ENCODE peak calls at places on chromosomes 13 and 19, in nine cellular contexts. F is ovary, U is RWPE1, J is PC-3, I is fibroblast of lung, V is upper lobe of right lung, Y is heart right ventricle, Z is sigmoid colon, K is right lobe of liver. N is an unnamed sample.
A peak's percentile ranks its signal among the peaks of the same experiment; 100 is the strongest.

GRCh38 chr19:6457958-6458694 is 1.5 kb downstream of the SLC25A23 start:
- DNase-seq in F (peak; percentile 30), U (no peak), J (no peak), I (no peak), V (no peak), Y (no peak), Z (no peak), K (no peak), N (no peak)

GRCh38 chr13:113980489-113981064 is 6.7 kb upstream of the C13orf46 start:
- DNase-seq in F (no peak), U (no peak), J (no peak), I (no peak), V (peak; percentile 39), Y (no peak), Z (peak; percentile 59), K (no peak), N (no peak)

GRCh38 chr13:26961890-26962615 is 201.5 kb upstream of the GPR12 start:
- DNase-seq in F (no peak), U (no peak), J (no peak), I (no peak), V (peak; percentile 88), Y (no peak), Z (no peak), K (peak; percentile 84), N (no peak)

GRCh38 chr13:78603240-78603947 is at the start of gene POU4F1:
- DNase-seq in F (no peak), U (peak; percentile 69), J (no peak), I (peak; percentile 11), V (no peak), Y (no peak), Z (no peak), K (peak; percentile 33), N (no peak)

GRCh38 chr19:51687791-51688664 is 5.1 kb upstream of the SPACA6 start:
- DNase-seq in F (peak; percentile 77), U (peak; percentile 53), J (peak; percentile 62), I (peak; percentile 60), V (no peak), Y (peak; percentile 70), Z (peak; percentile 88), K (no peak), N (peak; percentile 63)

GRCh38 chr13:52779028-52779612 is 39.5 kb upstream of the CNMD start:
- DNase-seq in F (no peak), U (no peak), J (no peak), I (no peak), V (no peak), Y (no peak), Z (no peak), K (no peak), N (no peak)

GRCh38 chr13:39159971-39160370 is 121.7 kb downstream of the NHLRC3 start:
- DNase-seq in F (no peak), U (no peak), J (no peak), I (no peak), V (no peak), Y (no peak), Z (no peak), K (no peak), N (no peak)

GRCh38 chr19:49749771-49750170 is 13.3 kb downstream of the TSKS start:
- DNase-seq in F (no peak), U (no peak), J (no peak), I (peak; percentile 46), V (no peak), Y (no peak), Z (no peak), K (no peak), N (no peak)

GRCh38 chr19:19645233-19645870 is 1.9 kb upstream of the GMIP start:
- DNase-seq in F (no peak), U (no peak), J (no peak), I (no peak), V (no peak), Y (no peak), Z (no peak), K (no peak), N (no peak)

GRCh38 chr19:19642506-19643157 is 825 bp downstream of the GMIP start:
- DNase-seq in F (no peak), U (no peak), J (peak; percentile 11), I (no peak), V (no peak), Y (no peak), Z (no peak), K (no peak), N (no peak)

GRCh38 chr19:19644054-19644388 is 564 bp upstream of the GMIP start:
- DNase-seq in F (no peak), U (no peak), J (no peak), I (no peak), V (no peak), Y (no peak), Z (no peak), K (no peak), N (no peak)

GRCh38 chr19:19647037-19647835 is 3.8 kb upstream of the GMIP start:
- DNase-seq in F (no peak), U (no peak), J (no peak), I (no peak), V (no peak), Y (no peak), Z (no peak), K (no peak), N (no peak)

DNA sequence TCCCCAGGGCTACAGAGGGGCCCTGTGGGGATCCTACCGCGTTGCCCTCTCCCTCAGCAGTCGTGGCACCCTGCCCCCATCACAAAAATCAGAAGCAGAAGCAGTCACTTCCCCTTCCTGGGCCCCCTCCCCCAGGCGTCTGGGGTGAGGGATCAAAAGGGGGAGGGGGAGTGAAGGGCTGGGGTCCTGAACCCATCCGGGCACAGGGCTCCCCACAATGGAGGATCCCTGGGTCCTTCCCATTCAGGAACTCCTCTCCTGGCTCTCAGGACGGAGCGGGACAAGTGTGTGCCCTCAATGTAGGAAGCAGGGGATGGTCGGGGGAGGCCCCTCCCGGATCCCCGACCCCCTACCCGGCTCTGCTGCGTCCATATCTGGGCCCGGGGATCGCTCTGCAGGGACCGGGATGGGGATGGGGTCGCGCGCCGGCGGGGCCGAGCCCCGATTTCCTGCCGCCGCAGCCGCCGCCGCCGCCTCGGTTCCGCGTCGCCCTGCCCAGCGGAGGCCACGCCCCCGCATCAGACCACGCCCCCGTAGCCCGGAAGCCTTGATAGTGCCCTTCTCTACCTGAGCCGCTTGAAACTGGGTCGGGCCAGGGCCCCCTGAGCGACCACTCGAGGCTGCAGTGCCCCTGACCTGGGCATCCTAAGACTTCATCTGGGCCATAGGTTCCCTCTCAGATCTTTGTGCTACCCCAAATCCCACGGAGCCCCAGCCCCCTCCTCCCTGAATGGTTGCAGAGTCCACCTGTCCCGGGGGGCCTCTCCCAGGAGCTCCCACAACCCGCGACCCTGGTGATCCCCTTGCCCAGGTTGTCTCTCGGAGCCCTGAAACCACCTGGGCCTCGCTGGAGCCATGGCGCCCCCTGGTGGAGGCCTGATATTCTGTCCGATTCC is at the start of gene GMIP:
- DNase-seq in F (peak; percentile 80), U (peak; percentile 86), J (peak; percentile 68), I (peak; percentile 28), V (peak; percentile 92), Y (peak; percentile 72), Z (peak; percentile 84), K (peak; percentile 86), N (peak; percentile 40)
- TF ChIP-seq CTCF in F (peak; percentile 95), U (peak; percentile 95), J (peak; percentile 96), I (peak; percentile 84), V (peak; percentile 88), Y (peak; percentile 93), Z (peak; percentile 65), K (peak; percentile 68), N (peak; percentile 88)

GRCh38 chr13:110770678-110771077 is 57.2 kb downstream of the ING1 start:
- DNase-seq in F (no peak), U (no peak), J (no peak), I (no peak), V (no peak), Y (no peak), Z (no peak), K (no peak), N (no peak)

GRCh38 chr13:110773480-110773879 is 60.0 kb downstream of the ING1 start:
- DNase-seq in F (no peak), U (no peak), J (no peak), I (no peak), V (no peak), Y (no peak), Z (no peak), K (no peak), N (no peak)

GRCh38 chr13:110774051-110774450 is 60.6 kb downstream of the ING1 start:
- DNase-seq in F (no peak), U (no peak), J (no peak), I (no peak), V (no peak), Y (no peak), Z (no peak), K (no peak), N (no peak)

GRCh38 chr13:110771194-110771593 is 57.7 kb downstream of the ING1 start:
- DNase-seq in F (no peak), U (no peak), J (no peak), I (no peak), V (no peak), Y (no peak), Z (no peak), K (no peak), N (no peak)

DNA sequence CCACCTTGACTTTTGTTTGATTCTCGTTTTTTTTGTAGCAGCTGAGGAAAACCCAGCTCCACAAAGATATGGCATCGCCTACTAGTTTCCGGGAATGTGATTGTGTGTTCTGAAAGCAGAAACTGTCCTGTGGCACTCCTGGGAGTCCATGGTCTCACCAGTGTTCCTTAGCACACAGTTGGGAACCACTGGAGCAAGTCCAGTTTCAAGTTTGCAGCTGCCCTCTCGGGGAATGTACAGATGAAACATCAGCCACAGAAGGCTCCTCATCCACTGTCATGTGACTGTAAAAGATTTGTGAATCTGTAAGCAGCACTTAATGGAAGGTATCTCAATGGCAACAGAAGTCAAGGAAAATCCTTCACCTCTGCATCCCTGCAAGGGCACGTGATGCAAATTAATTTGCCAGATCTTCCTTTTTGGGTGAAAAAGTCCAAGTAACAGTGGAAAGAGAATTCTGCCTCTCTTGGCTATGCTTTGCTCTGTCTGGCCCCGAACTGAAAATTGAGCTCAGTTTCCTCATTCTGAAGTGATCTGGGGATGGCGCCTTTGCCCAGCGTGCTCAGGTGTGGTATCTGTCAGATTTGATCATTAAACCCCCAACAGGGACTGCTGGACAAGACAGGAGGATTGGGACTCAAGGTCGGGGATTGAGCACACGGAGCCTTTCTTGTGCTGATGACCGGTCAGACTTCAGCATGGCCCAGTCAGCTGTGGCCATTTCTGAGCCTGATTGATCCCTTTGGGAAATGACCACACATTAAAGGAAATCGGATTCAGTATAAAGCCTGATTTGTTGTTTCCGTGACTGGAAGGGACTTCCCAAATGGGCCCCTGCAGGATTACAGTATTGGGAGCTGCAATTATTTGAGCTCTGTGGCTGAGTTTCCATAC is 58.8 kb downstream of the ING1 start:
- DNase-seq in F (no peak), U (no peak), J (no peak), I (no peak), V (no peak), Y (no peak), Z (no peak), K (no peak), N (no peak)
- H3K27ac ChIP-seq in F (no peak overlapping the region), U (no peak overlapping the region), J (no peak overlapping the region), I (no peak overlapping the region), V (no peak overlapping the region), Y (no peak overlapping the region), Z (no peak overlapping the region), K (no peak overlapping the region), N (no peak overlapping the region)

DNA sequence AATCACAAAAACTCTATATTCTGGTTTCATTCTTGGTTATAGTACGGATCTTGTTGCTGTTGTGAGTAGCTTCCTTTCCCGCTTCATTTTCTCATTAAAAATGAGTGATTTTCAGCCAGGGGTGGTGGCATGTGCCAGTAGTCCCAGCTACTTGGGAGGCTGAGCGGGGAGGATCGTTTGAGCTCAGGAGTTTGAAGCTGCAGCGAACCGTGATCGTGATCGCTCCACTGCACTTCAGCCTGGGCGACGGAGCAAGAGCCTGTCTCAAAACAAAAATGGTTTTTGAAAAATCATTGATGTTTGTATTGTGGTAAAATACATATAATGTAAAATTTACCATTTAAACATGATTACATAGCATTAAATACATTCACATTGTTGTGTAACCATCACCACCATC is 71.6 kb upstream of the TM9SF2 start:
- DNase-seq in F (no peak), U (no peak), J (no peak), I (no peak), V (no peak), Y (no peak), Z (no peak), K (no peak), N (no peak)
- TF ChIP-seq CTCF in F (no peak), U (no peak), J (no peak), I (no peak), V (no peak), Y (no peak), Z (no peak), K (no peak), N (no peak)

GRCh38 chr13:98958443-98958794 is 19.4 kb downstream of the DOCK9 start:
- DNase-seq in F (no peak), U (no peak), J (no peak), I (no peak), V (no peak), Y (no peak), Z (no peak), K (no peak), N (no peak)

GRCh38 chr13:98955336-98955735 is 22.5 kb downstream of the DOCK9 start:
- DNase-seq in F (no peak), U (no peak), J (no peak), I (no peak), V (no peak), Y (no peak), Z (no peak), K (no peak), N (no peak)

GRCh38 chr13:98959775-98960325 is 18.0 kb downstream of the DOCK9 start:
- DNase-seq in F (no peak), U (no peak), J (no peak), I (no peak), V (no peak), Y (no peak), Z (no peak), K (no peak), N (no peak)

GRCh38 chr13:98959299-98959698 is 18.6 kb downstream of the DOCK9 start:
- DNase-seq in F (no peak), U (no peak), J (no peak), I (no peak), V (no peak), Y (no peak), Z (no peak), K (no peak), N (no peak)

GRCh38 chr13:98957731-98958442 is 20.0 kb downstream of the DOCK9 start:
- DNase-seq in F (no peak), U (no peak), J (no peak), I (no peak), V (no peak), Y (no peak), Z (no peak), K (no peak), N (no peak)
- H3K27ac ChIP-seq in F (no peak overlapping the region), U (peak overlapping the region; percentile 15), J (no peak overlapping the region), I (no peak overlapping the region), V (no peak overlapping the region), Y (no peak overlapping the region), Z (no peak overlapping the region), K (no peak overlapping the region), N (no peak overlapping the region)